ENCODE peak calls at places on chromosomes 5 and 9, in six cellular contexts. One of them, this sample, is unnamed.
A peak's percentile ranks its signal among the peaks of the same experiment; 100 is the strongest.

GRCh38 chr5:81315336-81315735 is 13.9 kb downstream of the ZCCHC9 start:
- DNase-seq in IMR-90: peak; percentile 86
- DNase-seq in kidney: no peak
- DNase-seq in H1: no peak
- DNase-seq in right cardiac atrium: no peak
- DNase-seq in fibroblast of lung: peak; percentile 81
- DNase-seq in this sample: peak; percentile 39

GRCh38 chr9:18824095-18824666 is 208.8 kb downstream of the SAXO1 start:
- DNase-seq in IMR-90: no peak
- DNase-seq in kidney: no peak
- DNase-seq in H1: no peak
- DNase-seq in right cardiac atrium: no peak
- DNase-seq in fibroblast of lung: no peak
- DNase-seq in this sample: no peak

GRCh38 chr9:90915693-90916092 is 114.1 kb downstream of the SYK start:
- DNase-seq in IMR-90: peak; percentile 37
- DNase-seq in kidney: no peak
- DNase-seq in H1: peak; percentile 69
- DNase-seq in right cardiac atrium: no peak
- DNase-seq in fibroblast of lung: no peak
- DNase-seq in this sample: no peak

GRCh38 chr5:140806834-140807775 is at the start of gene PCDHA4:
- DNase-seq in IMR-90: no peak
- DNase-seq in kidney: peak; percentile 73
- DNase-seq in H1: peak; percentile 94
- DNase-seq in right cardiac atrium: no peak
- DNase-seq in fibroblast of lung: no peak
- DNase-seq in this sample: no peak

GRCh38 chr9:25513509-25514033 is 164.7 kb downstream of the TUSC1 start:
- DNase-seq in IMR-90: no peak
- DNase-seq in kidney: no peak
- DNase-seq in H1: no peak
- DNase-seq in right cardiac atrium: no peak
- DNase-seq in fibroblast of lung: no peak
- DNase-seq in this sample: no peak

GRCh38 chr9:126514037-126514821 is 99.5 kb upstream of the LMX1B start:
- DNase-seq in IMR-90: peak; percentile 15
- DNase-seq in kidney: peak; percentile 82
- DNase-seq in H1: peak; percentile 96
- DNase-seq in right cardiac atrium: peak; percentile 82
- DNase-seq in fibroblast of lung: peak; percentile 31
- DNase-seq in this sample: no peak

GRCh38 chr5:159451197-159452052 is 121.1 kb upstream of the IL12B start:
- DNase-seq in IMR-90: peak; percentile 98
- DNase-seq in kidney: no peak
- DNase-seq in H1: no peak
- DNase-seq in right cardiac atrium: peak; percentile 39
- DNase-seq in fibroblast of lung: peak; percentile 98
- DNase-seq in this sample: peak; percentile 88

GRCh38 chr5:145991044-145991575 is 54.7 kb downstream of the SH3RF2 start:
- DNase-seq in IMR-90: peak; percentile 68
- DNase-seq in kidney: no peak
- DNase-seq in H1: no peak
- DNase-seq in right cardiac atrium: no peak
- DNase-seq in fibroblast of lung: peak; percentile 85
- DNase-seq in this sample: no peak

GRCh38 chr5:172905771-172906170 is 53.5 kb upstream of the RPL26L1 start:
- DNase-seq in IMR-90: no peak
- DNase-seq in kidney: no peak
- DNase-seq in H1: no peak
- DNase-seq in right cardiac atrium: no peak
- DNase-seq in fibroblast of lung: no peak
- DNase-seq in this sample: no peak

GRCh38 chr5:1110260-1110929 is 1.5 kb downstream of the SLC12A7 start:
- DNase-seq in IMR-90: no peak
- DNase-seq in kidney: no peak
- DNase-seq in H1: no peak
- DNase-seq in right cardiac atrium: no peak
- DNase-seq in fibroblast of lung: no peak
- DNase-seq in this sample: no peak

GRCh38 chr5:145840458-145841132 is 5.5 kb upstream of the PRELID2 start:
- DNase-seq in IMR-90: no peak
- DNase-seq in kidney: no peak
- DNase-seq in H1: no peak
- DNase-seq in right cardiac atrium: no peak
- DNase-seq in fibroblast of lung: no peak
- DNase-seq in this sample: no peak

GRCh38 chr5:98099448-98100105 is 673.9 kb upstream of the RGMB start:
- DNase-seq in IMR-90: peak; percentile 44
- DNase-seq in kidney: no peak
- DNase-seq in H1: no peak
- DNase-seq in right cardiac atrium: no peak
- DNase-seq in fibroblast of lung: peak; percentile 13
- DNase-seq in this sample: no peak

DNA sequence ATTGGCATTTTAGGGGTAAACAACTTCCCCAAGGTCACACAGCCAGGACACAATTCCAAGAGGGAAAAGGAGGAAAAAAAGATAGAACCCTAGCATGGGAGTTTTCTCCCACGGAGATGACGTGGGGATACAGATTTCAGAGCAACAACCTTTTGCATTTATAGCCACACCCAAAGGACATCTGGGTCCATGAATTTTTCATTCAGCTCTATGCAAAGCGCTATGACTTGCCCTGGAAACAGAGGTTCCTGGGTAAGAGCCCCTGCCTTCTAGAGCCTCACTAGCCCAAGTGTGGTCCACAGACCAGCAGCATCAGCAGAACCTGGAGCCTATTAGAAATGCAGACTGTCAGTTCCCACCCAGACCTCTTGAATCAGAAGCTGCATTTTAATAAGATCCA is 17.5 kb upstream of the ADAM19 start:
- DNase-seq in IMR-90: no peak
- DNase-seq in kidney: no peak
- DNase-seq in H1: no peak
- DNase-seq in right cardiac atrium: no peak
- DNase-seq in fibroblast of lung: no peak
- DNase-seq in this sample: no peak
- H3K27ac ChIP-seq in IMR-90: no peak overlapping the region
- H3K27ac ChIP-seq in kidney: no peak overlapping the region
- H3K27ac ChIP-seq in H1: no peak overlapping the region
- H3K27ac ChIP-seq in right cardiac atrium: no peak overlapping the region
- H3K27ac ChIP-seq in fibroblast of lung: no peak overlapping the region
- H3K27ac ChIP-seq in this sample: no peak overlapping the region

DNA sequence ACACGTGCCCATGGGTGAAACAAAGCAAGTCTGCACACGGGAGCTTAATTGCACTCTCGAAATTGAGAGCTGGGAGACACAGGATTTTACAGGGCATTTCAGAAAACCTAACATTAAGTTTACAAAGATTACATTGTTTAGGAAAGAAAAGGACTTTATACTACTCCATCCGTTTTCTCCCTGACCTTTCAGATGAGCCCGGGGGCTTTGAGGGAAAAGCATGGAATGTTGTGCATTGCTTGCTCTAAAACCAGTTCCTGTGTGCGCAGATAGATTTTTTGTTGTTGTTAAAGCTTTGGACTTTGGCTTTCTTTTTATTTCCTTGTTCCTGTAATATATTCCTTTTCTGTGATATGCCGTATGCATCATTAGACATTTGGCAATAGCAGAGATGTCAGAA is 26.6 kb downstream of the ACTBL2 start:
- DNase-seq in IMR-90: no peak
- DNase-seq in kidney: no peak
- DNase-seq in H1: no peak
- DNase-seq in right cardiac atrium: no peak
- DNase-seq in fibroblast of lung: no peak
- DNase-seq in this sample: no peak
- H3K27ac ChIP-seq in IMR-90: no peak overlapping the region
- H3K27ac ChIP-seq in kidney: no peak overlapping the region
- H3K27ac ChIP-seq in H1: no peak overlapping the region
- H3K27ac ChIP-seq in right cardiac atrium: no peak overlapping the region
- H3K27ac ChIP-seq in fibroblast of lung: no peak overlapping the region
- H3K27ac ChIP-seq in this sample: no peak overlapping the region

GRCh38 chr5:174189638-174190037 is 144.1 kb downstream of the NSG2 start:
- DNase-seq in IMR-90: no peak
- DNase-seq in kidney: no peak
- DNase-seq in H1: no peak
- DNase-seq in right cardiac atrium: no peak
- DNase-seq in fibroblast of lung: no peak
- DNase-seq in this sample: no peak

GRCh38 chr5:174187481-174187880 is 142.0 kb downstream of the NSG2 start:
- DNase-seq in IMR-90: no peak
- DNase-seq in kidney: no peak
- DNase-seq in H1: no peak
- DNase-seq in right cardiac atrium: no peak
- DNase-seq in fibroblast of lung: no peak
- DNase-seq in this sample: no peak

GRCh38 chr5:174187001-174187400 is 141.5 kb downstream of the NSG2 start:
- DNase-seq in IMR-90: no peak
- DNase-seq in kidney: no peak
- DNase-seq in H1: no peak
- DNase-seq in right cardiac atrium: no peak
- DNase-seq in fibroblast of lung: no peak
- DNase-seq in this sample: no peak

GRCh38 chr5:174190073-174190675 is 144.7 kb downstream of the NSG2 start:
- DNase-seq in IMR-90: no peak
- DNase-seq in kidney: no peak
- DNase-seq in H1: no peak
- DNase-seq in right cardiac atrium: no peak
- DNase-seq in fibroblast of lung: no peak
- DNase-seq in this sample: no peak

GRCh38 chr5:174188300-174188699 is 142.8 kb downstream of the NSG2 start:
- DNase-seq in IMR-90: no peak
- DNase-seq in kidney: no peak
- DNase-seq in H1: no peak
- DNase-seq in right cardiac atrium: peak; percentile 38
- DNase-seq in fibroblast of lung: no peak
- DNase-seq in this sample: no peak
- H3K27ac ChIP-seq in IMR-90: no peak overlapping the region
- H3K27ac ChIP-seq in kidney: no peak overlapping the region
- H3K27ac ChIP-seq in H1: no peak overlapping the region
- H3K27ac ChIP-seq in right cardiac atrium: no peak overlapping the region
- H3K27ac ChIP-seq in fibroblast of lung: no peak overlapping the region
- H3K27ac ChIP-seq in this sample: no peak overlapping the region

DNA sequence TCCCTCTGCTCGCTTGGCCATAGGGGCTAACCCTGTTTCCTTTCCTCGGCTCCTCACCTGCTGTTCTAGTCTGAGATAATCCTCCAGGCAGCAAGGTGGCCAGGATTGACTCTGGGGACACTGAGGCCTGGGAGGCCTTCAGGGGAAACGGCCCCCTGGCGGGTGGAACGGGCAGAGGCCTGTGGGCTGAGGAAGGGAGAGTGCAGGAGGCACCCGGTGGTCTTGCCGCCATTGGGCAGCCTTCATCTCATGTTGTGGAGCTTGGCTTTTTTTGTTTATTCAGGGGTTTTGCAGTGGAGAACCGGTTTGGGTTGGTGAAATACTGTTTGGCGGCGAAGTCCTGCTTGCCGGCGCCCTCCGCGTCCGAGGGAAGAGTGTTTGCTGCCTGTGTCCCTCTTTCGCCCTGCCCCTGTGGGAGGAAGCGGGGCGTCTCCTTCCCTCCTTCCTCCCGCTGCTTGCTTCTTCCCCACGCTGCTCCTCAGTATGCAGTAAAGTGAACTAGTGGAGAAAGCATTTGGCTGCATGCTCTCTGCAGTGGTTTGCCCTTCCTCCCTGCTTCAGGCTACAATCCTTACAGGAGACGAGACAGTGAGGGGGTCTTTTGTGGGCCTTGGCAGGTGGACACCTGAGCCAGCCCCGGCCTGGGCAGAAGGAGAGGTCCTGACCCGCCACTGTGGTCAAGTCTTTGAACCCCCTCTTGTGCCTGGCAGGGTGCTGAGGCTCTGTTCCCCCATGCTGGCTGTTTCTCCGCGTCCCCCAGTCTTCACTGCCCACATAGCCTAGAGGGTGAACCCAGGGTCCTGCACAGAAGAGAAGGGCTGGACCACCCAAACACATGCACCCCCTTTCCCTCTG is 30.8 kb upstream of the PRDM12 start:
- DNase-seq in IMR-90: no peak
- DNase-seq in kidney: no peak
- DNase-seq in H1: no peak
- DNase-seq in right cardiac atrium: no peak
- DNase-seq in fibroblast of lung: no peak
- DNase-seq in this sample: no peak
- H3K27ac ChIP-seq in IMR-90: no peak overlapping the region
- H3K27ac ChIP-seq in kidney: no peak overlapping the region
- H3K27ac ChIP-seq in H1: no peak overlapping the region
- H3K27ac ChIP-seq in right cardiac atrium: no peak overlapping the region
- H3K27ac ChIP-seq in fibroblast of lung: no peak overlapping the region
- H3K27ac ChIP-seq in this sample: no peak overlapping the region

GRCh38 chr5:176895350-176895749 is 3.8 kb downstream of the HK3 start:
- DNase-seq in IMR-90: no peak
- DNase-seq in kidney: no peak
- DNase-seq in H1: no peak
- DNase-seq in right cardiac atrium: no peak
- DNase-seq in fibroblast of lung: no peak
- DNase-seq in this sample: no peak
- H3K27ac ChIP-seq in IMR-90: no peak overlapping the region
- H3K27ac ChIP-seq in kidney: no peak overlapping the region
- H3K27ac ChIP-seq in H1: no peak overlapping the region
- H3K27ac ChIP-seq in right cardiac atrium: no peak overlapping the region
- H3K27ac ChIP-seq in fibroblast of lung: no peak overlapping the region
- H3K27ac ChIP-seq in this sample: no peak overlapping the region

DNA sequence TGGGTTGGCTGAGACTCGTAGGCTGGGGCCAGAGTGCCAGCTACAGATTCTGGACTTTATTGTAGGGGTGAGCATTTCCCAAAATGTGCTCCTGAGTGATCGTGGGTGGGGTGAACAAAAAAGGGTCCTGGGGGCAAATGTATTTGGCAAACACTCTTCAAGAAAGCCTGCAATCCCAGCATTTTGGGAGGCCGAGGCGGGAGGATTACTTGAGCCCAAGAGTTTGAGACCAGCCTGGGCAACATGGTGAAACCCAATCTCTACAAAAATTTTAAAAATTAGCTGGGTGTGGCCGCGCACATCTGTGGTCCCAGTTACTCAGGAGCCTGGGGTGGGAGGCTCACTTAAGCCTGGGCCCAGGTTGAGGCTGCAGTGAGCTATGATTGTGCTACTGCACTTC is 55.5 kb upstream of the CDKN2AIPNL start:
- DNase-seq in IMR-90: no peak
- DNase-seq in kidney: peak; percentile 61
- DNase-seq in H1: no peak
- DNase-seq in right cardiac atrium: no peak
- DNase-seq in fibroblast of lung: no peak
- DNase-seq in this sample: no peak
- H3K27ac ChIP-seq in IMR-90: peak overlapping the region; percentile 96
- H3K27ac ChIP-seq in kidney: no peak overlapping the region
- H3K27ac ChIP-seq in H1: peak overlapping the region; percentile 35
- H3K27ac ChIP-seq in right cardiac atrium: peak overlapping the region; percentile 98
- H3K27ac ChIP-seq in fibroblast of lung: no peak overlapping the region
- H3K27ac ChIP-seq in this sample: peak overlapping the region; percentile 94

DNA sequence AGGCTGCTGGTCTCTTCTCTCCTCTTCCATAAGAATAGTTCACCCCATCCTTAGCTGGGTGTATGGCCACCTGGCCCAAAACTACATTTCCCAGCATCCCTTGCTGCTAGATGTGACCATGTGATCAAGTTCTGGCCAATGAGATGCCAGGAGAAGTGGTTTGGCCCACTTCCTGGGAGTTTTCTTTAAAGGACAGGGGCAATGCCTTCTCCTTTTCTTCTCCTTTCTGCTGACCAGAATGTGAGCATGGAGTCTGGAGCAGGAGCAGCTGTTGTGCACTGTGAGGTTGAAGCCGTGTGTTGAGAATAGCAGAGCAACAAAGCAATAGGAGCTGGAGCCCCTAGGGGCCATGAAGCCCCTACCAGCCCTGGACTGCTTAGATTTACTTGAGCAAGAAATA is 36.8 kb downstream of the C9orf50 start:
- DNase-seq in IMR-90: peak; percentile 85
- DNase-seq in kidney: no peak
- DNase-seq in H1: peak; percentile 71
- DNase-seq in right cardiac atrium: peak; percentile 69
- DNase-seq in fibroblast of lung: peak; percentile 76
- DNase-seq in this sample: peak; percentile 63
- H3K27ac ChIP-seq in IMR-90: no peak overlapping the region
- H3K27ac ChIP-seq in kidney: no peak overlapping the region
- H3K27ac ChIP-seq in H1: no peak overlapping the region
- H3K27ac ChIP-seq in right cardiac atrium: no peak overlapping the region
- H3K27ac ChIP-seq in fibroblast of lung: no peak overlapping the region
- H3K27ac ChIP-seq in this sample: no peak overlapping the region